ENCODE peak calls at places on chromosomes 7 and 10, in ten cellular contexts. G is AG04450, N is T-helper 1 cell, R is fibroblast of gingiva, F is RPMI8226, I is NCI-H82, Q is retina, X is sciatic nerve, A is cardiac septum, D is fibroblast of lung. B is an unnamed sample.

GRCh38 chr7:3043544-3044395 is at the start of gene CARD11:
- DNase-seq in Q (no peak), A (peak), N (peak), G (no peak), I (no peak), R (no peak), X (no peak), D (no peak), F (peak), B (peak)

GRCh38 chr10:27099448-27099847 is 846 bp downstream of the ANKRD26 start:
- DNase-seq in R (no peak), Q (no peak), G (no peak), N (no peak), A (no peak), I (no peak), X (no peak), F (no peak), D (no peak), B (no peak)

GRCh38 chr7:90250601-90251303 is 5.8 kb downstream of the CFAP69 start:
- DNase-seq in Q (no peak), G (no peak), N (no peak), A (no peak), X (no peak), R (peak), I (no peak), D (peak), F (no peak), B (no peak)

GRCh38 chr7:77843194-77843593 is 44.6 kb downstream of the PHTF2 start:
- DNase-seq in G (no peak), Q (no peak), I (no peak), F (no peak), D (no peak), X (no peak), R (no peak), N (no peak), A (no peak), B (no peak)

GRCh38 chr7:30984359-30985107 is 20.8 kb downstream of the GHRHR start:
- DNase-seq in X (peak), D (peak), N (no peak), A (peak), Q (no peak), G (no peak), R (peak), I (peak), F (no peak), B (no peak)

GRCh38 chr7:111012799-111013675 is 77.9 kb upstream of the LRRN3 start:
- DNase-seq in I (no peak), G (no peak), X (no peak), N (no peak), A (no peak), Q (no peak), R (no peak), D (no peak), F (no peak), B (no peak)

GRCh38 chr10:12564173-12564572 is 214.8 kb downstream of the CAMK1D start:
- DNase-seq in X (no peak), R (no peak), N (no peak), G (no peak), A (no peak), D (peak), Q (no peak), F (no peak), I (no peak), B (no peak)

GRCh38 chr10:49620286-49620810 is 6.5 kb downstream of the CHAT start:
- DNase-seq in Q (no peak), X (peak), A (peak), I (no peak), N (no peak), F (no peak), R (no peak), D (no peak), G (no peak), B (no peak)

GRCh38 chr10:50325449-50326188 is 74.3 kb upstream of the ASAH2 start:
- DNase-seq in F (no peak), D (peak), R (peak), G (peak), I (no peak), X (no peak), N (no peak), Q (no peak), A (no peak), B (peak)

GRCh38 chr7:38660427-38661099 is 29.4 kb upstream of the AMPH start:
- DNase-seq in Q (peak), A (no peak), F (peak), X (no peak), D (peak), N (no peak), I (peak), R (peak), G (no peak), B (no peak)

GRCh38 chr7:113742377-113742776 is 176.4 kb downstream of the PPP1R3A start:
- DNase-seq in X (no peak), F (no peak), G (no peak), I (no peak), A (no peak), N (no peak), D (no peak), R (no peak), Q (no peak), B (no peak)

GRCh38 chr7:139118803-139119485 is 9.4 kb upstream of the ZC3HAV1 start:
- DNase-seq in I (no peak), A (no peak), X (no peak), Q (no peak), G (no peak), D (peak), F (no peak), N (no peak), R (no peak), B (no peak)

GRCh38 chr10:117413928-117414618 is 38.8 kb upstream of the PDZD8 start:
- DNase-seq in D (no peak), N (no peak), G (no peak), I (no peak), Q (no peak), A (no peak), X (no peak), F (no peak), R (peak), B (no peak)

GRCh38 chr7:55020481-55020871 is 1.7 kb downstream of the EGFR start:
- DNase-seq in A (no peak), R (peak), N (no peak), F (no peak), G (no peak), I (no peak), Q (no peak), X (no peak), D (peak), B (no peak)

GRCh38 chr7:82699773-82700186 is 256.2 kb upstream of the CACNA2D1 start:
- DNase-seq in A (no peak), I (no peak), G (no peak), F (no peak), Q (no peak), X (no peak), R (peak), D (peak), N (no peak), B (no peak)

GRCh38 chr7:30612658-30613265 is 18.1 kb downstream of the GARS1 start:
- DNase-seq in R (no peak), G (peak), D (no peak), A (no peak), Q (no peak), N (no peak), X (no peak), F (no peak), I (peak), B (no peak)

GRCh38 chr7:141462958-141463357 is 88.3 kb upstream of the AGK start:
- DNase-seq in G (no peak), Q (no peak), A (no peak), F (peak), I (no peak), X (no peak), D (no peak), N (no peak), R (no peak), B (no peak)

GRCh38 chr10:131077031-131077430 is 234.5 kb downstream of the TCERG1L start:
- DNase-seq in X (peak), G (no peak), A (peak), Q (no peak), D (no peak), R (no peak), N (no peak), I (no peak), F (no peak), B (peak)

GRCh38 chr7:30804078-30804661 is 33.0 kb downstream of the MINDY4 start:
- DNase-seq in G (peak), N (no peak), R (peak), Q (no peak), A (no peak), X (no peak), D (peak), F (no peak), I (no peak), B (no peak)

GRCh38 chr10:113945075-113945686 is 90.7 kb downstream of the NHLRC2 start:
- DNase-seq in G (no peak), A (no peak), Q (no peak), I (no peak), R (peak), X (no peak), F (no peak), N (no peak), D (peak), B (no peak)

GRCh38 chr10:80100116-80100515 is 21.7 kb downstream of the TMEM254 start:
- DNase-seq in Q (no peak), N (no peak), A (no peak), I (no peak), X (no peak), G (no peak), D (no peak), R (no peak), F (no peak), B (no peak)

GRCh38 chr10:94680544-94680943 is 3.0 kb upstream of the CYP2C18 start:
- DNase-seq in I (no peak), Q (no peak), G (no peak), D (peak), F (no peak), X (no peak), N (no peak), A (no peak), R (no peak), B (no peak)

GRCh38 chr7:56110611-56111010 is 4.3 kb upstream of the CHCHD2 start:
- DNase-seq in A (no peak), I (no peak), G (no peak), X (no peak), F (peak), N (no peak), D (no peak), Q (no peak), R (no peak), B (no peak)

GRCh38 chr7:130961128-130961601 is 227.2 kb upstream of the KLF14 start:
- DNase-seq in I (no peak), G (no peak), N (peak), Q (no peak), R (peak), A (no peak), X (no peak), D (peak), F (peak), B (no peak)

GRCh38 chr7:142918901-142919300 is 14.6 kb downstream of the TRPV5 start:
- DNase-seq in N (no peak), A (no peak), D (no peak), R (no peak), X (no peak), Q (no peak), G (no peak), I (no peak), F (no peak), B (no peak)

GRCh38 chr7:78852951-78853350 is 600.5 kb downstream of the MAGI2 start:
- DNase-seq in G (no peak), A (no peak), N (no peak), I (no peak), F (no peak), Q (no peak), R (peak), D (peak), X (no peak), B (no peak)

GRCh38 chr7:34612671-34613070 is 45.3 kb upstream of the NPSR1 start:
- DNase-seq in G (no peak), Q (no peak), D (no peak), R (no peak), N (no peak), X (no peak), I (no peak), A (no peak), F (no peak), B (no peak)

GRCh38 chr10:96292971-96293909 is 11.0 kb upstream of the DNTT start:
- DNase-seq in R (peak), X (no peak), F (peak), D (peak), I (peak), G (peak), A (no peak), N (no peak), Q (peak), B (no peak)

GRCh38 chr10:65555192-65555591 is 1370.6 kb upstream of the LRRTM3 start:
- DNase-seq in G (no peak), F (no peak), A (no peak), I (no peak), X (no peak), N (no peak), R (no peak), D (no peak), Q (no peak), B (no peak)

GRCh38 chr7:17033245-17033644 is 151.5 kb upstream of the AGR3 start:
- DNase-seq in D (no peak), R (no peak), F (no peak), A (no peak), X (no peak), Q (no peak), I (no peak), G (no peak), N (no peak), B (no peak)

GRCh38 chr7:17042211-17042610 is 160.4 kb upstream of the AGR3 start:
- DNase-seq in Q (no peak), X (no peak), F (no peak), A (no peak), D (no peak), N (no peak), I (no peak), G (no peak), R (no peak), B (no peak)